ENCODE peak calls at places on chromosomes 4 and X, in ten cellular contexts. Y is progenitor cell of endocrine pancreas, A is dorsolateral prefrontal cortex, M is nephron progenitor cell, V is fibroblast of lung, D is vagina, O is cardiac muscle cell, Q is HFF-Myc, Z is SK-N-SH, N is HepG2. J is an unnamed sample.

GRCh38 chr4:7158991-7159390 is 33.3 kb upstream of the SORCS2 start:
- DNase-seq in A (no peak), V (no peak), O (no peak), Z (no peak), Q (no peak), D (no peak), N (no peak), Y (no peak), M (no peak), J (no peak)

GRCh38 chrX:39676434-39676833 is 421.3 kb downstream of the BCOR start:
- DNase-seq in O (no peak), N (no peak), A (no peak), V (no peak), Q (no peak), D (no peak), Y (no peak), M (no peak), Z (no peak), J (no peak)

GRCh38 chr4:37726666-37727065 is 40.5 kb upstream of the RELL1 start:
- DNase-seq in O (no peak), V (peak; percentile 90), M (no peak), Y (no peak), D (no peak), A (no peak), Q (no peak), N (no peak), Z (no peak), J (peak; percentile 15)

GRCh38 chr4:60805500-60806313 is 394.4 kb upstream of the ADGRL3 start:
- DNase-seq in O (peak; percentile 51), M (peak; percentile 11), A (no peak), Y (no peak), N (peak; percentile 32), Z (peak; percentile 9), D (no peak), Q (peak; percentile 2), V (peak; percentile 27), J (no peak)

GRCh38 chrX:17654116-17654515 is 83.2 kb upstream of the SCML1 start:
- DNase-seq in V (no peak), Y (no peak), M (peak; percentile 25), Q (no peak), N (no peak), O (no peak), A (no peak), Z (no peak), D (no peak), J (no peak)

GRCh38 chr4:22524895-22525294 is 9.0 kb upstream of the ADGRA3 start:
- DNase-seq in Q (no peak), D (no peak), Z (no peak), V (no peak), M (no peak), N (no peak), A (no peak), Y (no peak), O (no peak), J (no peak)

GRCh38 chr4:8736083-8736825 is 135.4 kb downstream of the HMX1 start:
- DNase-seq in O (no peak), M (no peak), Y (no peak), Q (no peak), V (no peak), Z (peak; percentile 7), A (no peak), D (no peak), N (no peak), J (no peak)

GRCh38 chrX:40284852-40285251 is 187.1 kb upstream of the BCOR start:
- DNase-seq in D (no peak), N (no peak), M (no peak), Q (no peak), O (no peak), Z (no peak), A (no peak), V (no peak), Y (no peak), J (no peak)

GRCh38 chr4:145690610-145691009 is 10.7 kb downstream of the C4orf51 start:
- DNase-seq in V (no peak), N (peak; percentile 59), M (no peak), A (no peak), Q (no peak), D (no peak), Y (no peak), O (no peak), Z (no peak), J (no peak)

GRCh38 chr4:169103966-169104412 is 93.9 kb upstream of the CBR4 start:
- DNase-seq in Q (no peak), Y (no peak), M (no peak), O (peak; percentile 23), N (no peak), A (no peak), D (no peak), Z (peak; percentile 65), V (no peak), J (peak; percentile 19)

GRCh38 chr4:11912886-11913285 is 484.2 kb upstream of the HS3ST1 start:
- DNase-seq in V (peak; percentile 58), Q (no peak), Z (no peak), O (no peak), M (no peak), D (no peak), N (no peak), A (no peak), Y (no peak), J (no peak)

GRCh38 chrX:51643377-51643776 is 24.7 kb upstream of the CENPVL3 start:
- DNase-seq in O (no peak), Y (no peak), V (no peak), D (no peak), N (no peak), Q (no peak), M (no peak), A (no peak), Z (no peak), J (no peak)

DNA sequence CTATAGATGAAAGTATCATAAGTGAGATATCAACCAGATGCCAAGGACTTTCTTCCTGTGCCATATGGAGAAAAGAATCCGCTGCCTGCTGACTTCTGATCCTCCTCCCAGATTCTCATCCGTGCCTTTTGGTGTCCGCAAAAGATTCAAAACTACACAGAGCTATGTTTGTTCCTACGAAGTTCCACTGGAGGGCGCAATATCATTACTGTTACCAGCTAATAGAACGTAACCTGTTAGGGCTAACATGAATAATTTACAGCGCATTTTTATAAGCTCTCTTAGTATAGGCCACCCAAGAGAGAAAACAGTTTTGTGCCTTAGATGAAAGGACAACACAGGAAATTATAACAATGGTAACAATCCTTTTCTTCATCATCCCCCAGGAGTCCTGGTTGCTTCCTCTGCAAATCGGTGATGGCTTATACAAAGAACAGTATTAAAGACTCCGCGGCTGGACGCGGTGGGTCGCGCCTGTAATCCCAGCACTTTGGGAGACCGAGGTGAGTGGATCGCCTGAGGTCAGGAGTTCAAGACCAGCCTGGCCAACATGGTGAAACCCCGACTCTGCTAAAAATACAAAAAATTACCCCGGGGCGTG is 22.8 kb upstream of the CENPVL3 start:
- DNase-seq in Y (no peak), N (peak; percentile 12), Q (peak; percentile 12), O (peak; percentile 63), Z (peak; percentile 54), A (no peak), M (peak; percentile 11), V (peak; percentile 37), D (no peak), J (peak; percentile 40)
- TF ChIP-seq CTCF in Y (peak; percentile 67), N (peak; percentile 60), Q (peak; percentile 42), O (peak; percentile 51), Z (peak; percentile 78), A (peak; percentile 59), M (peak; percentile 52), V (peak; percentile 46), D (no peak), J (peak; percentile 80)

GRCh38 chrX:118324588-118324987 is 21.3 kb upstream of the WDR44 start:
- DNase-seq in Z (no peak), Q (no peak), M (no peak), Y (no peak), V (no peak), O (no peak), D (no peak), A (no peak), N (no peak), J (no peak)

GRCh38 chrX:118329179-118329578 is 16.7 kb upstream of the WDR44 start:
- DNase-seq in Q (no peak), N (no peak), V (no peak), M (no peak), D (no peak), A (no peak), Z (no peak), O (peak; percentile 10), Y (no peak), J (no peak)

DNA sequence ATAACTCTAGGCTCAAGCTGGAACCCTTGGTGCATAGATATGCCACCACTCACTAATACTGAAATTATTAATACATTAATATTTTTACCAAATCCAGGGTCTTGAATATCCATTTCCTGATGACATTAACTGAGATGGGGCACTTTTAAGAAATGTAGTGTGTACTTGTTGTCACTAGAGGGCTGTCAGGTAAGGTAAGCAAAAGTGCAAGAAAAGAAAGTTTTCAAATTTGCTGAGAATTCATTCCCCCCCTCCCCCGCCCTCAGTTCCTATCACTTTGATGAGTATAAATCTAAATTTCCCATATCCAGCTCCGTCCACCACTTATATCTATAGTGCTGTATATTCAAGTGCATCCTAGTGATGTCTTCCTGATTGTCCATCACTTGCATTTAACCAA is 20.5 kb upstream of the WDR44 start:
- DNase-seq in V (no peak), A (no peak), Y (no peak), N (no peak), Z (no peak), M (no peak), D (no peak), Q (no peak), O (no peak), J (no peak)
- TF ChIP-seq CTCF in V (peak; percentile 13), A (no peak), Y (peak; percentile 42), N (no peak), Z (peak; percentile 45), M (peak; percentile 31), D (no peak), Q (peak; percentile 4), O (peak; percentile 29), J (peak; percentile 46)

GRCh38 chrX:36908801-36909403 is 99.3 kb upstream of the FAM47C start:
- DNase-seq in O (peak; percentile 57), Q (no peak), V (peak; percentile 12), D (no peak), N (peak; percentile 12), M (no peak), Y (no peak), Z (peak; percentile 10), A (no peak), J (peak; percentile 10)
- TF ChIP-seq CTCF in O (peak; percentile 53), Q (no peak), V (peak; percentile 39), D (no peak), N (peak; percentile 37), M (peak; percentile 46), Y (peak; percentile 68), Z (peak; percentile 83), A (peak; percentile 66), J (peak; percentile 76)

DNA sequence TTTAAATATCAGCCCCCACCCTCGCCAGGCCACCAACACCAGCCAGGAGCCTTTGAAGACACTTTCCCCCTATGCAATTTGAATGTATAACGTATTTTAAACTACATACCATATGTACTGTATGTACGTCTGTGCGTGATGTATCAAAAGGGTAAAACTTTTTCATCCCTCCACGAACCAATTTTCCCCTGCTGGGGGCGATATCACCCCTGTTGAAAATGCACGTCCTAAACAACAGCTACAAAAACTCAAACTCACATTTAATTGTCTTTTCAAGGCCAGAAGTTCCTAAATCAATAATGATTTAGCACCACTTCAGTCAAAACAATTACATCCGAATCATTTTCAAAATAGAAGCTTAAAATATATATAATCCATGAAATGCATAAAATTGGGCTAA is 1.4 kb downstream of the VEGFD start:
- DNase-seq in N (no peak), A (no peak), Z (no peak), Q (no peak), Y (no peak), D (no peak), M (no peak), O (peak; percentile 14), V (no peak), J (no peak)
- TF ChIP-seq CTCF in N (peak; percentile 3), A (no peak), Z (peak; percentile 44), Q (peak; percentile 18), Y (peak; percentile 34), D (no peak), M (peak; percentile 27), O (no peak), V (peak; percentile 26), J (peak; percentile 37)